ENCODE peak calls at places on chromosomes 3 and 15, in eight cellular contexts. One of them, this sample, is unnamed.

GRCh38 chr3:31671976-31672375 is 139.3 kb downstream of the STT3B start:
- DNase-seq in esophagus squamous epithelium: no peak
- DNase-seq in spleen: no peak
- DNase-seq in NB4: no peak
- DNase-seq in testis: no peak
- DNase-seq in body of pancreas: no peak
- DNase-seq in sigmoid colon: no peak
- DNase-seq in HepG2: no peak
- DNase-seq in this sample: no peak

GRCh38 chr3:138862924-138863775 is 28.4 kb upstream of the PIK3CB start:
- DNase-seq in esophagus squamous epithelium: no peak
- DNase-seq in spleen: peak; percentile 43
- DNase-seq in NB4: peak; percentile 79
- DNase-seq in testis: no peak
- DNase-seq in body of pancreas: peak; percentile 87
- DNase-seq in sigmoid colon: no peak
- DNase-seq in HepG2: peak; percentile 97
- DNase-seq in this sample: peak; percentile 74

GRCh38 chr15:40754574-40754882 is 526 bp downstream of the RMDN3 start:
- DNase-seq in esophagus squamous epithelium: no peak
- DNase-seq in spleen: peak; percentile 89
- DNase-seq in NB4: peak; percentile 30
- DNase-seq in testis: no peak
- DNase-seq in body of pancreas: peak; percentile 37
- DNase-seq in sigmoid colon: no peak
- DNase-seq in HepG2: no peak
- DNase-seq in this sample: peak; percentile 54

GRCh38 chr3:131192701-131193100 is 166.0 kb downstream of the NEK11 start:
- DNase-seq in esophagus squamous epithelium: no peak
- DNase-seq in spleen: no peak
- DNase-seq in NB4: no peak
- DNase-seq in testis: no peak
- DNase-seq in body of pancreas: no peak
- DNase-seq in sigmoid colon: no peak
- DNase-seq in HepG2: no peak
- DNase-seq in this sample: no peak

GRCh38 chr3:45437388-45437787 is 49.0 kb downstream of the LARS2 start:
- DNase-seq in esophagus squamous epithelium: no peak
- DNase-seq in spleen: no peak
- DNase-seq in NB4: peak; percentile 30
- DNase-seq in testis: no peak
- DNase-seq in body of pancreas: no peak
- DNase-seq in sigmoid colon: no peak
- DNase-seq in HepG2: no peak
- DNase-seq in this sample: no peak

GRCh38 chr3:146217324-146217723 is 33.6 kb downstream of the PLSCR4 start:
- DNase-seq in esophagus squamous epithelium: no peak
- DNase-seq in spleen: no peak
- DNase-seq in NB4: no peak
- DNase-seq in testis: no peak
- DNase-seq in body of pancreas: no peak
- DNase-seq in sigmoid colon: no peak
- DNase-seq in HepG2: no peak
- DNase-seq in this sample: no peak

GRCh38 chr15:44010114-44010513 is 183.3 kb downstream of the WDR76 start:
- DNase-seq in esophagus squamous epithelium: no peak
- DNase-seq in spleen: no peak
- DNase-seq in NB4: no peak
- DNase-seq in testis: no peak
- DNase-seq in body of pancreas: no peak
- DNase-seq in sigmoid colon: no peak
- DNase-seq in HepG2: no peak
- DNase-seq in this sample: no peak

GRCh38 chr3:160837394-160837975 is 81.5 kb downstream of the PPM1L start:
- DNase-seq in esophagus squamous epithelium: no peak
- DNase-seq in spleen: no peak
- DNase-seq in NB4: peak; percentile 17
- DNase-seq in testis: no peak
- DNase-seq in body of pancreas: no peak
- DNase-seq in sigmoid colon: no peak
- DNase-seq in HepG2: no peak
- DNase-seq in this sample: peak; percentile 31

GRCh38 chr15:89444855-89445254 is 51.5 kb downstream of the RHCG start:
- DNase-seq in esophagus squamous epithelium: no peak
- DNase-seq in spleen: no peak
- DNase-seq in NB4: no peak
- DNase-seq in testis: no peak
- DNase-seq in body of pancreas: no peak
- DNase-seq in sigmoid colon: no peak
- DNase-seq in HepG2: no peak
- DNase-seq in this sample: no peak

GRCh38 chr3:16221990-16222389 is 42.8 kb downstream of the DPH3 start:
- DNase-seq in esophagus squamous epithelium: no peak
- DNase-seq in spleen: no peak
- DNase-seq in NB4: no peak
- DNase-seq in testis: no peak
- DNase-seq in body of pancreas: no peak
- DNase-seq in sigmoid colon: no peak
- DNase-seq in HepG2: no peak
- DNase-seq in this sample: no peak

GRCh38 chr15:57375827-57376694 is at the start of gene CGNL1:
- DNase-seq in esophagus squamous epithelium: no peak
- DNase-seq in spleen: no peak
- DNase-seq in NB4: peak; percentile 12
- DNase-seq in testis: peak; percentile 50
- DNase-seq in body of pancreas: peak; percentile 67
- DNase-seq in sigmoid colon: peak; percentile 67
- DNase-seq in HepG2: peak; percentile 14
- DNase-seq in this sample: peak; percentile 35

GRCh38 chr15:93420050-93420452 is 331.0 kb upstream of the RGMA start:
- DNase-seq in esophagus squamous epithelium: no peak
- DNase-seq in spleen: no peak
- DNase-seq in NB4: no peak
- DNase-seq in testis: no peak
- DNase-seq in body of pancreas: no peak
- DNase-seq in sigmoid colon: no peak
- DNase-seq in HepG2: no peak
- DNase-seq in this sample: no peak

GRCh38 chr3:113070226-113071220 is 79.7 kb downstream of the GTPBP8 start:
- DNase-seq in esophagus squamous epithelium: no peak
- DNase-seq in spleen: no peak
- DNase-seq in NB4: no peak
- DNase-seq in testis: no peak
- DNase-seq in body of pancreas: no peak
- DNase-seq in sigmoid colon: no peak
- DNase-seq in HepG2: peak; percentile 12
- DNase-seq in this sample: no peak

GRCh38 chr15:60660290-60661051 is 181.5 kb upstream of the ICE2 start:
- DNase-seq in esophagus squamous epithelium: no peak
- DNase-seq in spleen: no peak
- DNase-seq in NB4: no peak
- DNase-seq in testis: peak; percentile 45
- DNase-seq in body of pancreas: no peak
- DNase-seq in sigmoid colon: no peak
- DNase-seq in HepG2: no peak
- DNase-seq in this sample: no peak

GRCh38 chr15:42385206-42385979 is 26.1 kb downstream of the CAPN3 start:
- DNase-seq in esophagus squamous epithelium: no peak
- DNase-seq in spleen: no peak
- DNase-seq in NB4: peak; percentile 76
- DNase-seq in testis: peak; percentile 65
- DNase-seq in body of pancreas: no peak
- DNase-seq in sigmoid colon: no peak
- DNase-seq in HepG2: peak; percentile 45
- DNase-seq in this sample: peak; percentile 59

GRCh38 chr3:66482005-66482404 is 18.8 kb downstream of the LRIG1 start:
- DNase-seq in esophagus squamous epithelium: no peak
- DNase-seq in spleen: no peak
- DNase-seq in NB4: no peak
- DNase-seq in testis: no peak
- DNase-seq in body of pancreas: no peak
- DNase-seq in sigmoid colon: no peak
- DNase-seq in HepG2: no peak
- DNase-seq in this sample: no peak

GRCh38 chr3:66484106-66484857 is 16.5 kb downstream of the LRIG1 start:
- DNase-seq in esophagus squamous epithelium: no peak
- DNase-seq in spleen: no peak
- DNase-seq in NB4: no peak
- DNase-seq in testis: no peak
- DNase-seq in body of pancreas: no peak
- DNase-seq in sigmoid colon: no peak
- DNase-seq in HepG2: no peak
- DNase-seq in this sample: no peak

GRCh38 chr3:66481071-66482001 is 19.5 kb downstream of the LRIG1 start:
- DNase-seq in esophagus squamous epithelium: no peak
- DNase-seq in spleen: no peak
- DNase-seq in NB4: no peak
- DNase-seq in testis: no peak
- DNase-seq in body of pancreas: peak; percentile 61
- DNase-seq in sigmoid colon: no peak
- DNase-seq in HepG2: peak; percentile 99
- DNase-seq in this sample: no peak

GRCh38 chr3:66485291-66485968 is 15.4 kb downstream of the LRIG1 start:
- DNase-seq in esophagus squamous epithelium: peak; percentile 5
- DNase-seq in spleen: no peak
- DNase-seq in NB4: no peak
- DNase-seq in testis: no peak
- DNase-seq in body of pancreas: no peak
- DNase-seq in sigmoid colon: peak; percentile 81
- DNase-seq in HepG2: no peak
- DNase-seq in this sample: no peak

DNA sequence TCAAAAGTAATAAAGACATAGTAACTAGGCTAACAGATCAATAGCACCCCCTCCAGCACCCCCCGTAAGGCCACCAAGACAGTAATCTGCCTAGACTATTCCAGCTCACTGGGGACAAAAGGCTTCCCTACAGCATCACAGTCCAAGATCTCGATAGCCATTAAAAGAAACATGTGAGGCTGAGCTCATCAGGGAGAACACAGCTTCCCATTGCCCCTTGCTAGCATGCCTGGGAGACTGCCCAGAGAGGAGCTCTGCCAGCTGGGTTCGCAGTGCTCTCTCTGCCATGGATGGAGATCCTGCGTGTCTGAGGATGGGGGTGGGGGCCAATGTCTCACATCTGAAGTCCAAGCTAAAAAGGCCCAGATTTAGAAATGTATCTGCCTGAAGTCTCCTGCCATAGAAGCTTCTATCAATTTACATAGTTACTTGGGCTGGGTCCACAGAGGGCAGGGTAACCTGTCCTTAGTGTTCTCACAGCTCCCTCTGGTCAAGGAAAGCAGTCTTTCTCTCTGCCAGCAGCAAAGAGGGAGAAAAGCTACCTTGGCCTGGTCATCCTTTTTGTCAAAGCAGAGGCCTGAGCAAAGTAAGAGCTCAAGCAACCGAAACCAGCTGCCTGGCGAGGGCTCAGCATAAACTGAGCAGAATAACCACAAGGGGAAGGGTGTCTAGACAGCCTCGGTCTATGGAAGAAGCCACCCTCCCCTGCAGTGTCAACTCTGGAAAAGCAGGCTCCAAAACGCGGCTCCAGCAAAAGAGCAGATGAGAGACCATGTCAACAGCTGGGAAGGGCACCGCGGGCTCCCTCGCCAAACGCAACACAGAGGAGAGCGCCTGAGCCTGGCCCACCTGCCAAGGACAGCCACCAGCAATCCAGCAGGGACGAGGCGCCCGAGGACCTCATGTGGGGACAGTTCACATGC is 17.6 kb downstream of the LRIG1 start:
- DNase-seq in esophagus squamous epithelium: no peak
- DNase-seq in spleen: no peak
- DNase-seq in NB4: no peak
- DNase-seq in testis: peak; percentile 71
- DNase-seq in body of pancreas: peak; percentile 73
- DNase-seq in sigmoid colon: peak; percentile 94
- DNase-seq in HepG2: no peak
- DNase-seq in this sample: peak; percentile 57
- TF ChIP-seq CTCF in esophagus squamous epithelium: no peak
- TF ChIP-seq CTCF in spleen: no peak
- TF ChIP-seq CTCF in NB4: no peak
- TF ChIP-seq CTCF in testis: no peak
- TF ChIP-seq CTCF in body of pancreas: peak; percentile 11
- TF ChIP-seq CTCF in sigmoid colon: no peak
- TF ChIP-seq CTCF in HepG2: no peak
- TF ChIP-seq CTCF in this sample: no peak

GRCh38 chr15:99454941-99455795 is 110.6 kb upstream of the MEF2A start:
- DNase-seq in esophagus squamous epithelium: no peak
- DNase-seq in spleen: no peak
- DNase-seq in NB4: peak; percentile 39
- DNase-seq in testis: peak; percentile 87
- DNase-seq in body of pancreas: peak; percentile 81
- DNase-seq in sigmoid colon: peak; percentile 89
- DNase-seq in HepG2: peak; percentile 49
- DNase-seq in this sample: peak; percentile 50
- TF ChIP-seq POLR2A in esophagus squamous epithelium: no peak
- TF ChIP-seq POLR2A in spleen: no peak
- TF ChIP-seq POLR2A in NB4: no peak
- TF ChIP-seq POLR2A in testis: no peak
- TF ChIP-seq POLR2A in body of pancreas: peak; percentile 35
- TF ChIP-seq POLR2A in sigmoid colon: no peak
- TF ChIP-seq POLR2A in HepG2: no peak
- TF ChIP-seq POLR2A in this sample: no peak

GRCh38 chr3:66756468-66757036 is 241.6 kb upstream of the KBTBD8 start:
- DNase-seq in esophagus squamous epithelium: no peak
- DNase-seq in spleen: no peak
- DNase-seq in NB4: no peak
- DNase-seq in testis: no peak
- DNase-seq in body of pancreas: no peak
- DNase-seq in sigmoid colon: no peak
- DNase-seq in HepG2: no peak
- DNase-seq in this sample: no peak
- TF ChIP-seq CTCF in esophagus squamous epithelium: no peak
- TF ChIP-seq CTCF in spleen: no peak
- TF ChIP-seq CTCF in NB4: no peak
- TF ChIP-seq CTCF in testis: no peak
- TF ChIP-seq CTCF in body of pancreas: no peak
- TF ChIP-seq CTCF in sigmoid colon: no peak
- TF ChIP-seq CTCF in HepG2: no peak
- TF ChIP-seq CTCF in this sample: no peak

GRCh38 chr3:132414841-132415240 is 2.5 kb upstream of the DNAJC13 start:
- DNase-seq in esophagus squamous epithelium: no peak
- DNase-seq in spleen: no peak
- DNase-seq in NB4: no peak
- DNase-seq in testis: no peak
- DNase-seq in body of pancreas: no peak
- DNase-seq in sigmoid colon: no peak
- DNase-seq in HepG2: no peak
- DNase-seq in this sample: no peak

GRCh38 chr3:132418916-132419315 is 1.6 kb downstream of the DNAJC13 start:
- DNase-seq in esophagus squamous epithelium: no peak
- DNase-seq in spleen: no peak
- DNase-seq in NB4: peak; percentile 57
- DNase-seq in testis: no peak
- DNase-seq in body of pancreas: no peak
- DNase-seq in sigmoid colon: no peak
- DNase-seq in HepG2: no peak
- DNase-seq in this sample: no peak

GRCh38 chr3:132421832-132422231 is 4.5 kb downstream of the DNAJC13 start:
- DNase-seq in esophagus squamous epithelium: no peak
- DNase-seq in spleen: no peak
- DNase-seq in NB4: no peak
- DNase-seq in testis: no peak
- DNase-seq in body of pancreas: no peak
- DNase-seq in sigmoid colon: no peak
- DNase-seq in HepG2: peak; percentile 60
- DNase-seq in this sample: no peak

GRCh38 chr3:132417695-132418520 is 606 bp downstream of the DNAJC13 start:
- DNase-seq in esophagus squamous epithelium: peak; percentile 17
- DNase-seq in spleen: no peak
- DNase-seq in NB4: peak; percentile 88
- DNase-seq in testis: peak; percentile 82
- DNase-seq in body of pancreas: peak; percentile 59
- DNase-seq in sigmoid colon: peak; percentile 80
- DNase-seq in HepG2: peak; percentile 53
- DNase-seq in this sample: peak; percentile 80

GRCh38 chr3:132416807-132417694 is at the start of gene DNAJC13:
- DNase-seq in esophagus squamous epithelium: peak; percentile 68
- DNase-seq in spleen: peak; percentile 98
- DNase-seq in NB4: peak; percentile 96
- DNase-seq in testis: peak; percentile 97
- DNase-seq in body of pancreas: peak; percentile 94
- DNase-seq in sigmoid colon: peak; percentile 97
- DNase-seq in HepG2: peak; percentile 87
- DNase-seq in this sample: peak; percentile 94
- TF ChIP-seq POLR2A in esophagus squamous epithelium: peak; percentile 69
- TF ChIP-seq POLR2A in spleen: peak; percentile 49
- TF ChIP-seq POLR2A in NB4: peak; percentile 48
- TF ChIP-seq POLR2A in testis: peak; percentile 21
- TF ChIP-seq POLR2A in body of pancreas: peak; percentile 82
- TF ChIP-seq POLR2A in sigmoid colon: peak; percentile 57
- TF ChIP-seq POLR2A in HepG2: no peak
- TF ChIP-seq POLR2A in this sample: peak; percentile 91